ENCODE peak calls at places on chromosome 2, in seven cellular contexts. C is SIG-M5; K is AG04450; X is frontal cortex; V is Calu3; Q is activated naive CD8-positive, alpha-beta T cell treated with anti-CD3 and anti-CD28 coated beads for 36 hours; Z is cardiac muscle cell. M is an unnamed sample.

GRCh38 chr2:2183717-2184116 is 147.4 kb downstream of the MYT1L start:
- DNase-seq in C (no peak), K (no peak), X (no peak), V (no peak), Q (no peak), Z (no peak), M (no peak)

GRCh38 chr2:3743951-3744555 is 40.7 kb downstream of the DCDC2C start:
- DNase-seq in C (no peak), K (no peak), X (no peak), V (no peak), Q (no peak), Z (no peak), M (no peak)

GRCh38 chr2:234606906-234607305 is 110.0 kb upstream of the ARL4C start:
- DNase-seq in C (no peak), K (no peak), X (no peak), V (no peak), Q (no peak), Z (no peak), M (no peak)

GRCh38 chr2:26564121-26564520 is 77.0 kb downstream of the CIB4 start:
- DNase-seq in C (no peak), K (no peak), X (no peak), V (no peak), Q (no peak), Z (no peak), M (no peak)

GRCh38 chr2:84963692-84964405 is 7.1 kb upstream of the KCMF1 start:
- DNase-seq in C (no peak), K (peak), X (no peak), V (no peak), Q (no peak), Z (no peak), M (no peak)

GRCh38 chr2:208265371-208265806 is 666 bp upstream of the PIKFYVE start:
- DNase-seq in C (no peak), K (no peak), X (no peak), V (no peak), Q (peak), Z (peak), M (no peak)

GRCh38 chr2:2823061-2823753 is 492.1 kb upstream of the MYT1L start:
- DNase-seq in C (no peak), K (no peak), X (no peak), V (no peak), Q (no peak), Z (no peak), M (no peak)

GRCh38 chr2:149161481-149162225 is 123.2 kb downstream of the LYPD6B start:
- DNase-seq in C (peak), K (no peak), X (no peak), V (no peak), Q (no peak), Z (no peak), M (no peak)

GRCh38 chr2:47741637-47742036 is 41.3 kb upstream of the MSH6 start:
- DNase-seq in C (no peak), K (no peak), X (no peak), V (no peak), Q (no peak), Z (no peak), M (no peak)

GRCh38 chr2:241017228-241017940 is 19.0 kb downstream of the SNED1 start:
- DNase-seq in C (no peak), K (no peak), X (no peak), V (no peak), Q (no peak), Z (no peak), M (no peak)

GRCh38 chr2:176126929-176127768 is 2.4 kb upstream of the HOXD8 start:
- DNase-seq in C (no peak), K (peak), X (peak), V (peak), Q (peak), Z (peak), M (peak)